ENCODE peak calls at places on chromosome 17, in nine cellular contexts. S, B, X, T, O, J, N, C and L are unnamed samples.

GRCh38 chr17:80168371-80168770 is 1.5 kb upstream of the CARD14 start:
- DNase-seq in S (no peak), B (no peak), X (no peak), T (no peak), O (no peak), J (no peak), N (no peak), C (no peak), L (no peak)

GRCh38 chr17:64085650-64086005 is 44.3 kb downstream of the ERN1 start:
- DNase-seq in S (no peak), B (no peak), X (no peak), T (no peak), O (no peak), J (no peak), N (no peak), C (no peak), L (no peak)

GRCh38 chr17:10062757-10063385 is 135.5 kb downstream of the GAS7 start:
- DNase-seq in S (no peak), B (no peak), X (peak), T (no peak), O (no peak), J (no peak), N (no peak), C (no peak), L (no peak)

GRCh38 chr17:57253307-57254065 is 2.8 kb upstream of the MSI2 start:
- DNase-seq in S (no peak), B (peak), X (no peak), T (no peak), O (no peak), J (no peak), N (no peak), C (no peak), L (no peak)

GRCh38 chr17:28946239-28946638 is 5.1 kb downstream of the PHF12 start:
- DNase-seq in S (no peak), B (no peak), X (no peak), T (no peak), O (no peak), J (no peak), N (no peak), C (no peak), L (peak)

GRCh38 chr17:28497931-28498330 is 8.2 kb upstream of the FOXN1 start:
- DNase-seq in S (no peak), B (no peak), X (no peak), T (no peak), O (peak), J (no peak), N (no peak), C (no peak), L (no peak)

GRCh38 chr17:62676231-62676943 is 48.9 kb downstream of the MRC2 start:
- DNase-seq in S (no peak), B (no peak), X (no peak), T (no peak), O (no peak), J (no peak), N (no peak), C (no peak), L (no peak)

GRCh38 chr17:57375040-57375769 is 118.9 kb downstream of the MSI2 start:
- DNase-seq in S (no peak), B (no peak), X (no peak), T (no peak), O (no peak), J (no peak), N (no peak), C (no peak), L (no peak)

GRCh38 chr17:79843917-79844815 is 4.9 kb upstream of the CBX4 start:
- DNase-seq in S (no peak), B (peak), X (no peak), T (peak), O (no peak), J (no peak), N (no peak), C (no peak), L (peak)